ENCODE peak calls at places on chromosome 1, in five cellular contexts. C is CD4-positive, CD25-positive, alpha-beta regulatory T cell; D is Peyer's patch; I is heart right ventricle; L is adrenal gland. E is an unnamed sample. For H3K9me3, the result is how much of the 10 kb centered on the place peaks cover.

GRCh38 chr1:92601044-92601443 is 114.3 kb upstream of the GFI1 start:
- DNase-seq in C (no peak), L (no peak), D (no peak), I (no peak), E (no peak)

GRCh38 chr1:28832966-28833365 is 21.0 kb downstream of the OPRD1 start:
- DNase-seq in L (no peak), C (no peak), I (no peak), D (no peak), E (no peak)

GRCh38 chr1:9476790-9477463 is 62.3 kb upstream of the SLC25A33 start:
- DNase-seq in L (no peak), I (no peak), D (no peak), C (no peak), E (no peak)

GRCh38 chr1:26597629-26598039 is 68.1 kb downstream of the RPS6KA1 start:
- DNase-seq in D (no peak), L (no peak), I (no peak), C (peak), E (peak)

GRCh38 chr1:203668401-203668800 is 41.8 kb downstream of the ATP2B4 start:
- DNase-seq in C (no peak), D (no peak), L (no peak), I (no peak), E (no peak)

GRCh38 chr1:13830616-13831280 is 130.8 kb downstream of the PRDM2 start:
- DNase-seq in D (no peak), L (no peak), I (no peak), C (no peak), E (no peak)

GRCh38 chr1:53121319-53122172 is 20.9 kb downstream of the SLC1A7 start:
- DNase-seq in C (no peak), I (peak), L (no peak), D (no peak), E (no peak)

GRCh38 chr1:206655471-206655882 is 20.1 kb downstream of the DYRK3 start:
- DNase-seq in C (no peak), I (no peak), L (no peak), D (no peak), E (no peak)

GRCh38 chr1:203116048-203116810 is 11.3 kb upstream of the ADORA1 start:
- DNase-seq in L (no peak), I (no peak), C (no peak), D (no peak), E (no peak)

GRCh38 chr1:15406911-15407559 is 2.7 kb upstream of the EFHD2 start:
- DNase-seq in L (peak), I (no peak), D (no peak), C (no peak), E (no peak)

GRCh38 chr1:3435666-3436065 is 18.8 kb upstream of the ARHGEF16 start:
- DNase-seq in I (no peak), D (no peak), C (no peak), L (no peak), E (no peak)

GRCh38 chr1:6584126-6585080 is 4.6 kb downstream of the ZBTB48 start:
- DNase-seq in C (no peak), L (no peak), D (no peak), I (no peak), E (no peak)

GRCh38 chr1:46517010-46517600 is 27.5 kb downstream of the DMBX1 start:
- DNase-seq in I (no peak), C (no peak), L (no peak), D (peak), E (no peak)

GRCh38 chr1:37931148-37931492 is 15.7 kb downstream of the INPP5B start:
- DNase-seq in D (no peak), I (peak), L (no peak), C (peak), E (no peak)

GRCh38 chr1:34918609-34919561 is 10.6 kb downstream of the DLGAP3 start:
- DNase-seq in I (no peak), C (no peak), L (no peak), D (no peak), E (no peak)

GRCh38 chr1:164163291-164163845 is 395.6 kb upstream of the PBX1 start:
- DNase-seq in D (no peak), L (no peak), C (no peak), I (no peak), E (no peak)

GRCh38 chr1:33337994-33338494 is 17.1 kb upstream of the A3GALT2 start:
- DNase-seq in I (no peak), C (no peak), L (no peak), D (no peak), E (no peak)

GRCh38 chr1:27011058-27011764 is 1.4 kb downstream of the TENT5B start:
- DNase-seq in L (no peak), C (no peak), D (peak), I (no peak), E (no peak)

GRCh38 chr1:179264506-179264905 is 29.1 kb upstream of the SOAT1 start:
- DNase-seq in I (no peak), D (no peak), C (no peak), L (no peak), E (no peak)

GRCh38 chr1:94079056-94079990 is 41.6 kb downstream of the ABCA4 start:
- DNase-seq in D (no peak), C (no peak), L (no peak), I (no peak), E (no peak)

GRCh38 chr1:95017775-95018174 is 55.0 kb downstream of the ALG14 start:
- DNase-seq in D (no peak), L (no peak), I (no peak), C (no peak), E (no peak)

GRCh38 chr1:28058168-28058567 is 30.2 kb downstream of the EYA3 start:
- DNase-seq in C (no peak), I (no peak), D (no peak), L (no peak), E (no peak)

DNA sequence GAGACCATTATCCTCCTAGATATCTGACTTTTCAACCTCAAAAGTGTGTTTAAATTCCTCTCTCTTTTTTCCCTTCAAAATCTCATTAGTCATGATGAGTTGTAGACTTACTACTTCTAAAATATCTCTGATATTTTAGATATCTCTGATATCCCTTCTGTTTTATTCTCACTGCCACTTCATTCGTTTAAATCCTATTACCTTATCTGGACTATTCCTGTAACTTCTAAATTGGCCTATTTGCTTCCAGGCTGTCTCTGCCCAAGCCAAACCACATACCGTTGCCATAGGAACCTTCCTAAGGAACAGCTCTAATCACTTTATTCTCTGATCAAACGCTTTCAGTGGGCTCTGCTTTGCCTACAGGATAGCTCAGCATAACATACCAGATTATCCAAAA is 333.1 kb upstream of the CHRM3 start:
- DNase-seq in I (no peak), L (no peak), D (no peak), C (no peak), E (no peak)
- H3K9me3 ChIP-seq in I (under half), L (under half), D (under half), C (under half), E (under half)

DNA sequence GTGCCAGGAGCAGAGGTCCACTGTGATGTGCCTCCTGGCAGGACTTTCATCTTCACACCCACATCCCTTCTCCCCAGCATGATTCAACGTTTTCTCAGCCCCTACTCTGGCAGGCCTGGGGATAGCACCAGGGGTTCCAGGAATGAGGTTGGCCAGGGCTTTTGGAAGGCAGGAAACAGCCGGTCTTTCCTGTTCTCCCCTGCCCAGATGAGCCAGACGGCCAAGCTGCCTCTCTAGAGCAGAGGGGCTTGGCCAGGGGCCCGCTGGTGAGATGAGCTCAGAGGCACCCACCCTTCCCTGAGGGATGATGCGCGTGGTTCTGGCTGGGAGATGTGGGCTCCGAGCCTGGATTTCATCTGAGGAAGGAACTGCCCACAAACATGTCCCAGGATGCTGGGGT is 4.3 kb upstream of the MFAP2 start:
- DNase-seq in I (peak), C (no peak), L (no peak), D (no peak), E (no peak)
- H3K27ac ChIP-seq in I (no peak), C (no peak), L (no peak), D (no peak), E (no peak)

DNA sequence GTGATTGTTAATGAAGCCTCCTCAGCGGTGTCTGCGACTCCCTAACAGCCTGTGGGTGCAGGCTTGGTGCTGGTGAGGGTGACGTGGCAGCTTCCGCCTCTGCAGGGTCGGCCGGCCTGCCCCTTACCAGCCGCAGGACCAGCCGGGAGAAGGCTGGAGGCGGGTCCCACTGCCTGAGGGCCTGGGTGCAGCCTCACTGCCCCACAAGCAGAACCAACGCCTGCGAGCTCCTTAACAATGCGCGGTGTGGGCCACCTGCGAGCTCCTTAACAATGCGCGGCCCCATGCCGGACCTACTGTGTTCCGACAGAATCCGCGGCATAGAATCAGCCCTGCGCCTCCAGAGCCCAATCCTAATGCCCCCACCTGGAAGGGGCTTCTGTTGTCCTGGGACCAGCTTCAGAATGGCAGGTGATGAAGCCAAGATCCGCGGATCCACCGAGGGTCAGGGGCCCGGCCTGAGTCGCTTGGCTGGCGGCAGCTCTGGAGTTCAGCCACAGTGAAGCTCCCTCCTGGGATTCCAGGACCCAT is 54.4 kb upstream of the AJAP1 start:
- DNase-seq in D (peak), I (no peak), L (no peak), C (no peak), E (no peak)
- H3K9me3 ChIP-seq in D (under half), I (under half), L (under half), C (under half), E (under half)

GRCh38 chr1:158818991-158819405 is 12.2 kb upstream of the MNDA start:
- DNase-seq in I (no peak), L (no peak), C (no peak), D (no peak), E (no peak)
- H3K27ac ChIP-seq in I (no peak), L (no peak), C (no peak), D (no peak), E (no peak)

GRCh38 chr1:227666286-227666685 is 68.8 kb downstream of the JMJD4 start:
- DNase-seq in I (no peak), L (no peak), D (no peak), C (no peak), E (no peak)
- H3K9me3 ChIP-seq in I (under half), L (under half), D (under half), C (half or more), E (half or more)

DNA sequence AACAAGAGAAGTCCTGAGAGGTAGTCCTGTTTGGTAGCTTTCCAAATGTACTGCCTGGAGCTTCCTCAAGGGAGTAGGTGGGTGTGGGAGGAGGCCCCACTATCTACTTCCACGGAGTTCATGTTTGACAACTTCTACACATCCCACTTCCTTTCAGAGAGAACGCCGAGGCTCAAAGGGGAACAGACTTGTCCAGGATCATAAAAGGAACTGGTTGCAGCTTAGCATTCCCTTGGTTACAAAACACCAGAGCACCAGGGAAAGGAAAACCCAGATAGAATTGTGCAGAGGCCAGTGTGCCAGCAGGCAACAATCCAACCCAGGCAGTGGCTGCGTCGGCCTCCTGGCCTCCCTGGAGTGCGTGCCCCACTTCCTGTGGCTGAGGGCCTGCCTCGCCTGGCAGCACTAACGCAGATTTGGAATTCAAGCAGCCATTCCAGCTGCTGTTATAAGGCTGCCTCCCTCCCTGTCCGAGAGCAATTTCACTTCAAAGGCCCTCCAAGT is 4.2 kb upstream of the RAP1GAP start:
- DNase-seq in I (peak), D (no peak), L (peak), C (no peak), E (no peak)
- H3K27ac ChIP-seq in I (peak), D (no peak), L (peak), C (no peak), E (no peak)

GRCh38 chr1:248599396-248599795 is 1.9 kb upstream of the OR2T10 start:
- DNase-seq in D (no peak), L (no peak), C (no peak), I (no peak), E (no peak)
- H3K9me3 ChIP-seq in D (under half), L (under half), C (under half), I (under half), E (under half)

DNA sequence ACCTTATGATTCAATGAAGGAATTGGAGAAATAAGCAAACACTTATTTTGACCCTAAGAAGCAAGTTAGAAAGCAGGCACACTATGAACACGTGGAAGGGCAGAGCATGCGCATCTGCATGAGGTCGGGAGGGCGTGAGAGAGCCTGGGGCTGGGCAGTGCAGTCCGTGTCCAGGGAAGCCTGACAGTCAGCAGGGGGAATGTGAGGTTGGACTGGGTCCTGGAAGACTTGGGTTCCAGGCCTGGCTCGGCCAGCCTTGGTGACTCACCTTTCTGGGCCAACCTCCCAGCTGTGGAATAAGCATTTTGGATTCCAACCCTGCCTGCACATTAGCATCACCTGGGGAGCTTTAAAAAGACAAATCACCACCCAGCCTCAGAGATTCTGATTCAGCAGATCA is 26.6 kb upstream of the LMX1A start:
- DNase-seq in L (peak), D (no peak), I (peak), C (no peak), E (no peak)
- H3K27ac ChIP-seq in L (no peak), D (no peak), I (no peak), C (no peak), E (no peak)

GRCh38 chr1:5492861-5493260 is 499.4 kb downstream of the NPHP4 start:
- DNase-seq in I (no peak), C (no peak), D (peak), L (no peak), E (no peak)
- H3K9me3 ChIP-seq in I (under half), C (under half), D (under half), L (under half), E (under half)

E was measured in CD4-positive, alpha-beta memory T cell.